ENCODE peak calls at places on chromosomes 5 and 9, in six cellular contexts. V is cardiac muscle cell, C is right atrium auricular region, Q is bronchial epithelial cell, E is stomach, H is DND-41. K is an unnamed sample.

GRCh38 chr9:16871358-16872151 is 1.1 kb upstream of the BNC2 start:
- DNase-seq in V (peak; percentile 87), C (peak; percentile 74), Q (peak; percentile 31), E (peak; percentile 35), H (peak; percentile 64), K (peak; percentile 3)

GRCh38 chr9:130196643-130197042 is 24.4 kb downstream of the NCS1 start:
- DNase-seq in V (no peak), C (no peak), Q (no peak), E (peak; percentile 38), H (no peak), K (no peak)

GRCh38 chr9:114035845-114036785 is 42.0 kb downstream of the AMBP start:
- DNase-seq in V (no peak), C (peak; percentile 50), Q (no peak), E (no peak), H (no peak), K (no peak)

GRCh38 chr5:61768692-61769281 is 436.7 kb downstream of the ZSWIM6 start:
- DNase-seq in V (no peak), C (no peak), Q (peak; percentile 69), E (peak; percentile 31), H (peak; percentile 7), K (peak; percentile 63)

GRCh38 chr9:133301253-133302230 is 26.5 kb upstream of the ABO start:
- DNase-seq in V (no peak), C (no peak), Q (no peak), E (peak; percentile 5), H (no peak), K (no peak)

GRCh38 chr5:151123897-151124751 is 33.5 kb downstream of the ANXA6 start:
- DNase-seq in V (peak; percentile 22), C (peak; percentile 78), Q (peak; percentile 20), E (peak; percentile 85), H (peak; percentile 77), K (peak; percentile 91)

GRCh38 chr9:115169003-115169402 is 51.0 kb upstream of the TNC start:
- DNase-seq in V (no peak), C (no peak), Q (no peak), E (no peak), H (no peak), K (no peak)

GRCh38 chr5:58044166-58044565 is 415.7 kb downstream of the PLK2 start:
- DNase-seq in V (no peak), C (no peak), Q (no peak), E (no peak), H (no peak), K (no peak)

GRCh38 chr9:108151161-108151586 is 661.6 kb upstream of the KLF4 start:
- DNase-seq in V (peak; percentile 62), C (no peak), Q (peak; percentile 80), E (no peak), H (no peak), K (no peak)

GRCh38 chr9:35675732-35676392 is 2.1 kb downstream of the CA9 start:
- DNase-seq in V (peak; percentile 44), C (no peak), Q (no peak), E (peak; percentile 65), H (no peak), K (no peak)

GRCh38 chr9:22129633-22130032 is 120.5 kb upstream of the CDKN2B start:
- DNase-seq in V (no peak), C (no peak), Q (no peak), E (no peak), H (no peak), K (no peak)

GRCh38 chr5:157602505-157602904 is 26.9 kb upstream of the ADAM19 start:
- DNase-seq in V (no peak), C (no peak), Q (peak; percentile 80), E (no peak), H (peak; percentile 44), K (peak; percentile 70)

GRCh38 chr9:86795861-86796497 is 151.3 kb downstream of the GAS1 start:
- DNase-seq in V (peak; percentile 97), C (peak; percentile 84), Q (no peak), E (no peak), H (no peak), K (no peak)

GRCh38 chr5:177189965-177190364 is 56.4 kb downstream of the NSD1 start:
- DNase-seq in V (no peak), C (no peak), Q (no peak), E (no peak), H (no peak), K (no peak)

GRCh38 chr5:79743846-79744605 is 54.4 kb downstream of the CMYA5 start:
- DNase-seq in V (no peak), C (no peak), Q (peak; percentile 16), E (no peak), H (no peak), K (no peak)

GRCh38 chr5:112174959-112175594 is 244.0 kb downstream of the EPB41L4A start:
- DNase-seq in V (peak; percentile 71), C (no peak), Q (peak; percentile 50), E (no peak), H (peak; percentile 52), K (peak; percentile 73)

GRCh38 chr9:103798620-103799019 is 295.5 kb upstream of the SMC2 start:
- DNase-seq in V (peak; percentile 50), C (no peak), Q (peak; percentile 88), E (no peak), H (no peak), K (peak; percentile 70)

GRCh38 chr5:171595801-171596231 is 176.4 kb downstream of the FGF18 start:
- DNase-seq in V (peak; percentile 63), C (peak; percentile 79), Q (peak; percentile 89), E (no peak), H (no peak), K (peak; percentile 64)

GRCh38 chr5:151139015-151139414 is 18.6 kb downstream of the ANXA6 start:
- DNase-seq in V (no peak), C (no peak), Q (no peak), E (no peak), H (no peak), K (no peak)

GRCh38 chr9:94757158-94757557 is 30.7 kb downstream of the AOPEP start:
- DNase-seq in V (peak; percentile 70), C (no peak), Q (no peak), E (no peak), H (no peak), K (no peak)

GRCh38 chr5:119340597-119341218 is 15.1 kb upstream of the TNFAIP8 start:
- DNase-seq in V (no peak), C (no peak), Q (no peak), E (no peak), H (peak; percentile 57), K (peak; percentile 97)

GRCh38 chr5:88251048-88251711 is 17.5 kb downstream of the TMEM161B start:
- DNase-seq in V (no peak), C (no peak), Q (no peak), E (no peak), H (no peak), K (no peak)

GRCh38 chr9:97389249-97389648 is 22.6 kb upstream of the TDRD7 start:
- DNase-seq in V (no peak), C (no peak), Q (no peak), E (no peak), H (no peak), K (no peak)

GRCh38 chr5:14153932-14154646 is 10.9 kb downstream of the TRIO start:
- DNase-seq in V (peak; percentile 85), C (peak; percentile 82), Q (peak; percentile 59), E (peak; percentile 58), H (no peak), K (peak; percentile 52)

GRCh38 chr5:123628860-123629544 is 117.0 kb downstream of the CSNK1G3 start:
- DNase-seq in V (no peak), C (no peak), Q (no peak), E (no peak), H (no peak), K (no peak)
- H3K4me3 ChIP-seq in V (no peak overlapping the region), C (no peak overlapping the region), Q (no peak overlapping the region), E (no peak overlapping the region), H (no peak overlapping the region), K (no peak overlapping the region)

DNA sequence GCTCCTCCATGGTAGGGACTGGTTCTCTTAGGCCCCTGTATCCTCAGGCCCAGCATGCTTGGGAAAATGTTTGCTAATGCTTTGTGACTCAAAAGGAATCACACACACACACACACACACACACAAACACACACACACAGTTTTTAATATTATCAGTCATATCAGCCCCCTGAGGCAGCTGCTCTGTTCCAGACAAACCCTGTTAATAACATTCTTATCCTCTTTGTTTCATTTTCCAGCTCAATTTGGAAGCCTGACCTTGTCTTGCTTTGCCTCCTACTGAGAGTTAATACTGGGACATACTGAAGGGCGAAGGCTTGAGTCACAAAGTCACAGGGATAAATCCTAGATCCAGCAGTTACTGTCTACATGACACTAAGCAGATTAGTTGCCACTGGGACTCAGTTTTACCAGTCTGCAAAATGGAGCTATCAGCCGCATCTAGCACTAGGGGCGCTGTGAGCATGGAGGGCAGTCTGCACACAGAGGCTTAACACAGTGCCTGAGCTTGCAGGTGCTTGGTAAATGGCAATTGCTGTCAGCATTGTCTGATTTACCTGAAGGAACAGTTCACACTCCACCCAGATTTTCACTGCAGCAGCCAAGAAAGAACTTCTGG is 37.1 kb upstream of the KCNMB1 start:
- DNase-seq in V (no peak), C (no peak), Q (no peak), E (no peak), H (peak; percentile 12), K (peak; percentile 31)
- TF ChIP-seq CTCF in V (no peak), C (no peak), Q (no peak), E (no peak), H (peak; percentile 24), K (peak; percentile 61)

GRCh38 chr5:135955525-135955924 is 742 bp upstream of the LECT2 start:
- DNase-seq in V (no peak), C (no peak), Q (no peak), E (no peak), H (no peak), K (peak; percentile 46)
- H3K4me3 ChIP-seq in V (no peak overlapping the region), C (no peak overlapping the region), Q (no peak overlapping the region), E (no peak overlapping the region), H (no peak overlapping the region), K (no peak overlapping the region)

GRCh38 chr9:83714316-83714715 is 6.6 kb upstream of the UBQLN1 start:
- DNase-seq in V (no peak), C (no peak), Q (no peak), E (no peak), H (no peak), K (peak; percentile 43)
- TF ChIP-seq CTCF in V (peak; percentile 23), C (peak; percentile 45), Q (peak; percentile 4), E (peak; percentile 8), H (peak; percentile 41), K (peak; percentile 36)